ENCODE peak calls at places on chromosomes 4 and X, in four cellular contexts. W is posterior cingulate gyrus; P is glutamatergic neuron; D is activated CD4-positive, alpha-beta memory T cell treated with anti-CD3 and anti-CD28 coated beads, Interleukin-2, amount 10 ng/mL, durations not matched to agents 7 days and 5 days. B is an unnamed sample.

GRCh38 chrX:103941201-103941975 is 21.0 kb upstream of the TMSB15B start:
- DNase-seq in P (no peak), W (no peak), D (no peak), B (no peak)

GRCh38 chr4:19987746-19988145 is 264.0 kb upstream of the SLIT2 start:
- DNase-seq in D (no peak), W (no peak), P (no peak), B (no peak)

GRCh38 chrX:47218920-47219815 is 687 bp downstream of the CDK16 start:
- DNase-seq in P (peak; percentile 67), W (no peak), D (peak; percentile 59), B (peak; percentile 61)

GRCh38 chr4:7799723-7800122 is 139.9 kb downstream of the AFAP1 start:
- DNase-seq in W (no peak), P (no peak), D (no peak), B (no peak)

GRCh38 chrX:113512700-113513395 is 672.2 kb upstream of the AMOT start:
- DNase-seq in D (no peak), W (no peak), P (no peak), B (no peak)

GRCh38 chr4:98601719-98602118 is 56.7 kb downstream of the TSPAN5 start:
- DNase-seq in W (no peak), P (no peak), D (peak; percentile 21), B (no peak)

GRCh38 chrX:79100791-79101484 is 43.5 kb upstream of the GPR174 start:
- DNase-seq in W (no peak), P (no peak), D (no peak), B (no peak)

GRCh38 chr4:111400736-111401135 is 744.5 kb upstream of the FAM241A start:
- DNase-seq in D (no peak), P (no peak), W (no peak), B (no peak)

GRCh38 chrX:30504309-30504708 is 73.3 kb downstream of the TASL start:
- DNase-seq in W (no peak), D (no peak), P (no peak), B (no peak)

GRCh38 chr4:181416966-181417365 is 826.2 kb upstream of the TENM3 start:
- DNase-seq in D (no peak), P (no peak), W (no peak), B (no peak)

B was measured in D341Med.